ENCODE peak calls at places on chromosome 7, in eight cellular contexts. T, E, S, X, Q, M, Z and G are unnamed samples.

GRCh38 chr7:130372402-130372801 is 7.9 kb upstream of the CPA1 start:
- DNase-seq in T (no peak), E (no peak), S (no peak), X (no peak), Q (no peak), M (no peak), Z (no peak), G (no peak)

GRCh38 chr7:107150375-107151073 is 18.3 kb upstream of the HBP1 start:
- DNase-seq in T (peak), E (peak), S (peak), X (no peak), Q (peak), M (peak), Z (peak), G (peak)

GRCh38 chr7:79361214-79361613 is 92.3 kb downstream of the MAGI2 start:
- DNase-seq in T (no peak), E (no peak), S (no peak), X (no peak), Q (no peak), M (no peak), Z (no peak), G (no peak)

GRCh38 chr7:129513546-129513945 is 11.2 kb downstream of the SMKR1 start:
- DNase-seq in T (no peak), E (no peak), S (no peak), X (no peak), Q (no peak), M (no peak), Z (no peak), G (no peak)

GRCh38 chr7:17339139-17339538 is 40.7 kb downstream of the AHR start:
- DNase-seq in T (no peak), E (no peak), S (no peak), X (no peak), Q (no peak), M (no peak), Z (no peak), G (no peak)

GRCh38 chr7:74334026-74334425 is 44.8 kb downstream of the CLIP2 start:
- DNase-seq in T (no peak), E (no peak), S (no peak), X (no peak), Q (peak), M (peak), Z (peak), G (no peak)

GRCh38 chr7:152462995-152463713 is 27.4 kb upstream of the KMT2C start:
- DNase-seq in T (no peak), E (no peak), S (no peak), X (no peak), Q (peak), M (peak), Z (peak), G (peak)

GRCh38 chr7:43766564-43766963 is 8.1 kb downstream of the BLVRA start:
- DNase-seq in T (no peak), E (no peak), S (no peak), X (no peak), Q (no peak), M (no peak), Z (no peak), G (no peak)

GRCh38 chr7:48962821-48963505 is 38.6 kb downstream of the CDC14C start:
- DNase-seq in T (no peak), E (no peak), S (no peak), X (no peak), Q (no peak), M (no peak), Z (peak), G (peak)

GRCh38 chr7:148527717-148528168 is 62.8 kb upstream of the C7orf33 start:
- DNase-seq in T (peak), E (peak), S (peak), X (peak), Q (peak), M (no peak), Z (peak), G (peak)

GRCh38 chr7:157000047-157000726 is 10.3 kb downstream of the MNX1 start:
- DNase-seq in T (no peak), E (no peak), S (no peak), X (no peak), Q (no peak), M (no peak), Z (no peak), G (no peak)

GRCh38 chr7:533266-533665 is 13.6 kb upstream of the PDGFA start:
- DNase-seq in T (no peak), E (no peak), S (no peak), X (no peak), Q (no peak), M (no peak), Z (no peak), G (no peak)

GRCh38 chr7:65722361-65722792 is 150.5 kb upstream of the VKORC1L1 start:
- DNase-seq in T (peak), E (peak), S (peak), X (no peak), Q (peak), M (no peak), Z (no peak), G (no peak)

GRCh38 chr7:41323811-41324210 is 379.1 kb downstream of the INHBA start:
- DNase-seq in T (no peak), E (no peak), S (no peak), X (no peak), Q (no peak), M (no peak), Z (peak), G (no peak)

GRCh38 chr7:127594490-127594889 is 954 bp downstream of the FSCN3 start:
- DNase-seq in T (no peak), E (peak), S (peak), X (no peak), Q (no peak), M (no peak), Z (no peak), G (no peak)

GRCh38 chr7:162583-163297 is 29.6 kb upstream of the FAM20C start:
- DNase-seq in T (no peak), E (no peak), S (no peak), X (peak), Q (no peak), M (no peak), Z (no peak), G (no peak)

GRCh38 chr7:22628112-22628511 is 98.9 kb upstream of the IL6 start:
- DNase-seq in T (no peak), E (no peak), S (no peak), X (no peak), Q (no peak), M (no peak), Z (no peak), G (no peak)

GRCh38 chr7:117951711-117952280 is 78.6 kb upstream of the CTTNBP2 start:
- DNase-seq in T (no peak), E (no peak), S (no peak), X (no peak), Q (no peak), M (no peak), Z (no peak), G (no peak)

GRCh38 chr7:30513762-30514161 is 9.1 kb upstream of the GGCT start:
- DNase-seq in T (no peak), E (no peak), S (no peak), X (no peak), Q (no peak), M (no peak), Z (no peak), G (no peak)

GRCh38 chr7:30514177-30514576 is 9.5 kb upstream of the GGCT start:
- DNase-seq in T (no peak), E (no peak), S (no peak), X (no peak), Q (no peak), M (no peak), Z (no peak), G (no peak)

GRCh38 chr7:30510124-30511074 is 5.8 kb upstream of the GGCT start:
- DNase-seq in T (no peak), E (peak), S (peak), X (no peak), Q (peak), M (no peak), Z (peak), G (peak)

GRCh38 chr7:30511494-30511893 is 6.9 kb upstream of the GGCT start:
- DNase-seq in T (no peak), E (no peak), S (no peak), X (no peak), Q (no peak), M (no peak), Z (no peak), G (no peak)

GRCh38 chr7:30511973-30512662 is 7.5 kb upstream of the GGCT start:
- DNase-seq in T (no peak), E (no peak), S (no peak), X (no peak), Q (no peak), M (no peak), Z (no peak), G (no peak)
- TF ChIP-seq CTCF in T (no peak), E (no peak), S (no peak), X (no peak), Q (no peak), M (no peak), Z (no peak), G (no peak)

DNA sequence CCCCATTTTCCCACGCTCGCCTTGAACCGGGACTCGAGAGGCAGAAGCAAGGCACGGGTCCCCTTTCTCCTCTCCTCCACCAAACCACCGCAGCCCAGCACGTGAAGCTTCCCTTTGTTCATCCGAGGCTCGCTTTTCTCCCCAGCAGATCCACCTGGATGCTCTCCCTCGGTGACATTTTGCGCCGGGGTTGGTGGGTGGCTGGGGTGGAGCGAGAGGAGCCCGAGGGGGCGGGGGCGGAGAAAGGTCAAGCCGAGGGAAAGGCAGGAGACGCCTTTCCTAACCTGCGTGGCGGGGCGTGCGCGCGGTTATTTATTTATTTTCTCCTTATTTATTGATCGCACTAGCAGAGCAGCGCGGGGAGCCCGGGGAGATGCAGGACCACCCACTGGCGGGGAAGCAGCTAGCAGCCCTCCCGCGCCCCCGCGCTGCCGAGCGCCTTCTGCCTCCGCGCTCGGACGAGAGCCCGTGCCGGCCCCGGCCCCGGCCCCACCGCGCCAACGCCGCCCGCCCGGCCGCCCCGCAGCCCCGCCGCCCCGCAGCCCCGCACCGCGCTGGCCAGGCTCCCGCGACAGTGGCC is at the start of gene KCND2:
- DNase-seq in T (no peak), E (peak), S (no peak), X (no peak), Q (no peak), M (no peak), Z (no peak), G (no peak)
- H3K4me3 ChIP-seq in T (peak), E (peak), S (peak), X (peak), Q (peak), M (peak), Z (peak), G (no peak)

GRCh38 chr7:83936056-83936703 is 258.4 kb downstream of the SEMA3A start:
- DNase-seq in T (peak), E (peak), S (peak), X (peak), Q (peak), M (peak), Z (peak), G (peak)

GRCh38 chr7:83947260-83947659 is 247.3 kb downstream of the SEMA3A start:
- DNase-seq in T (peak), E (peak), S (no peak), X (no peak), Q (no peak), M (no peak), Z (no peak), G (no peak)

GRCh38 chr7:83946801-83947200 is 247.8 kb downstream of the SEMA3A start:
- DNase-seq in T (no peak), E (no peak), S (no peak), X (no peak), Q (no peak), M (no peak), Z (no peak), G (no peak)

GRCh38 chr7:83937930-83938329 is 256.7 kb downstream of the SEMA3A start:
- DNase-seq in T (no peak), E (no peak), S (no peak), X (no peak), Q (no peak), M (no peak), Z (no peak), G (no peak)

GRCh38 chr7:83941300-83941699 is 253.3 kb downstream of the SEMA3A start:
- DNase-seq in T (no peak), E (no peak), S (no peak), X (no peak), Q (no peak), M (no peak), Z (no peak), G (no peak)
- TF ChIP-seq CTCF in T (no peak), E (no peak), S (no peak), X (no peak), Q (no peak), M (no peak), Z (no peak), G (no peak)

DNA sequence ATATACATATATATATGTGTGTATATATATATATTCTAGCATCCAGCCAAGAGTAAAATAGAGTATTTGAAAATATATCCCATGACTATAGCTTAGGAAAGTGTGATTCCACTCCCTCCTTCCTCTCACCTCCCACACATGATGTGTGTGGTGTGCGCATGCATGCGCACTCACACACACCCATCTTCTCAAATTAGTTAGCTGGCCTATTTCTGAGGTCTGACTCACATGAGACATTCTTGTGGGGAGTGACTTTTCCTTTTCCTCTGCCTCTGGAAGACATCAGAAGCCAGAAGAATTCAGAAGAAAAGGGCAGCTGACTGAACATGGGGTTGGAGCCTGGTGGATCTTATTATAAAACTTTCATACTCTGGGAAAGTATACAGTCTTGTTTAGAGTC is 793.5 kb upstream of the ZNF722 start:
- DNase-seq in T (no peak), E (no peak), S (no peak), X (no peak), Q (no peak), M (no peak), Z (no peak), G (no peak)
- H3K4me3 ChIP-seq in T (no peak), E (no peak), S (no peak), X (no peak), Q (no peak), M (no peak), Z (no peak), G (no peak)

GRCh38 chr7:158783595-158783994 is 45.7 kb downstream of the ESYT2 start:
- DNase-seq in T (no peak), E (no peak), S (no peak), X (no peak), Q (no peak), M (no peak), Z (no peak), G (no peak)

GRCh38 chr7:158781217-158781975 is 47.9 kb downstream of the ESYT2 start:
- DNase-seq in T (no peak), E (no peak), S (no peak), X (no peak), Q (no peak), M (no peak), Z (no peak), G (no peak)

GRCh38 chr7:158784270-158784669 is 45.0 kb downstream of the ESYT2 start:
- DNase-seq in T (no peak), E (no peak), S (no peak), X (no peak), Q (no peak), M (no peak), Z (no peak), G (no peak)

GRCh38 chr7:158781976-158782637 is 47.2 kb downstream of the ESYT2 start:
- DNase-seq in T (no peak), E (no peak), S (no peak), X (no peak), Q (no peak), M (no peak), Z (no peak), G (no peak)

DNA sequence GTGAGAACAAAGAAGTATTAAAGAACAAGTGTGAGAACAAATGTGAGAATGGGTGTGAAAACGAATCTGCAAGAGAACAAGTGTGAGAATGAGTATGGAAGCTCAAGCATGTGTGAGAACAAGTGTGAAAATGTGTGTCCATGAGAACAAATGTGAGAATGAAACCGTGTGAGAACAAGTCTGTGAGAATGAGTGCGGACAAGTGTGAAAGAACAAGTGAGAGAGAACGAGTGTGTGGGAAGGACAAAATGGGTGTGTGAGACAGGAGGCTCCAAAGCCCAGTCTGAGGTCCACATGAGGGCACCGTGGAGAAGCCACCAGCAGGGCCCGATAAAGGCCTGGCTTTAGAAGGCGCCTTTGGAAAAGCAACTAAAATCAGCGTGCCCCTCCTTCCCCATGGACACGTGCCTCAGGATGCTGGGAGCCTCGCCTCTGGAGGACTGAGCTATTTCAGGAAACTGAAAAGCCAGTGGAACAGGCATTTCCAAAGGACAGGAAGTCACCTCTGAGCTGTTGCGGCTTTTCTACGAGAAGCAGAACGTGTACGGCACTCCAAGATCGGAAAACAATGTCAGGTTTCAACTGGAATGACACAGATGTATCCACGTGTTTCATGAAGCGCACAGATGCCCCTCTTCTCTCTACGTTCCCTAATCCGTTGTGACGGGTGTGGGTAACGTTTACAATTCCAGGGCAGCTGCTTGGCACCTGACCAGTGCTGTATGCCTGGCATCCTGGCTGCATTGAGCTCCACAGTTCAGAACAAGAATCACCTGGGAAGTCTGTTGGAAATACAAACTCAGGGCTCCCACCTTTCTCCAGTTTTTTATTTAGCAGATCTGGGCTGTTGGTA is 46.4 kb downstream of the ESYT2 start:
- DNase-seq in T (peak), E (no peak), S (no peak), X (no peak), Q (peak), M (no peak), Z (no peak), G (no peak)
- TF ChIP-seq CTCF in T (no peak), E (no peak), S (peak), X (peak), Q (peak), M (no peak), Z (no peak), G (peak)

GRCh38 chr7:26195867-26196266 is 4.7 kb downstream of the HNRNPA2B1 start:
- DNase-seq in T (no peak), E (no peak), S (no peak), X (no peak), Q (no peak), M (no peak), Z (no peak), G (no peak)
- H3K4me3 ChIP-seq in T (peak), E (no peak), S (no peak), X (no peak), Q (no peak), M (no peak), Z (no peak), G (peak)

GRCh38 chr7:149626972-149627371 is 129.4 kb upstream of the ZNF746 start:
- DNase-seq in T (no peak), E (no peak), S (no peak), X (no peak), Q (no peak), M (no peak), Z (no peak), G (no peak)
- TF ChIP-seq CTCF in T (no peak), E (no peak), S (no peak), X (no peak), Q (no peak), M (no peak), Z (no peak), G (no peak)

GRCh38 chr7:3095046-3095445 is 51.4 kb upstream of the CARD11 start:
- DNase-seq in T (no peak), E (peak), S (no peak), X (no peak), Q (no peak), M (no peak), Z (no peak), G (no peak)
- H3K4me3 ChIP-seq in T (no peak), E (no peak), S (no peak), X (no peak), Q (no peak), M (no peak), Z (no peak), G (no peak)

GRCh38 chr7:151311294-151311864 is 30.2 kb upstream of the NUB1 start:
- DNase-seq in T (no peak), E (peak), S (no peak), X (no peak), Q (no peak), M (no peak), Z (no peak), G (no peak)
- TF ChIP-seq CTCF in T (no peak), E (peak), S (no peak), X (peak), Q (peak), M (peak), Z (no peak), G (peak)

GRCh38 chr7:29565186-29565540 is 1.5 kb downstream of the PRR15 start:
- DNase-seq in T (no peak), E (peak), S (no peak), X (no peak), Q (peak), M (no peak), Z (no peak), G (no peak)

GRCh38 chr7:29564455-29565185 is 985 bp downstream of the PRR15 start:
- DNase-seq in T (peak), E (peak), S (peak), X (no peak), Q (peak), M (no peak), Z (peak), G (no peak)

GRCh38 chr7:29567174-29567573 is 3.5 kb downstream of the PRR15 start:
- DNase-seq in T (no peak), E (no peak), S (no peak), X (no peak), Q (no peak), M (no peak), Z (no peak), G (no peak)

GRCh38 chr7:29565982-29566746 is 2.5 kb downstream of the PRR15 start:
- DNase-seq in T (no peak), E (peak), S (peak), X (no peak), Q (no peak), M (no peak), Z (no peak), G (no peak)

DNA sequence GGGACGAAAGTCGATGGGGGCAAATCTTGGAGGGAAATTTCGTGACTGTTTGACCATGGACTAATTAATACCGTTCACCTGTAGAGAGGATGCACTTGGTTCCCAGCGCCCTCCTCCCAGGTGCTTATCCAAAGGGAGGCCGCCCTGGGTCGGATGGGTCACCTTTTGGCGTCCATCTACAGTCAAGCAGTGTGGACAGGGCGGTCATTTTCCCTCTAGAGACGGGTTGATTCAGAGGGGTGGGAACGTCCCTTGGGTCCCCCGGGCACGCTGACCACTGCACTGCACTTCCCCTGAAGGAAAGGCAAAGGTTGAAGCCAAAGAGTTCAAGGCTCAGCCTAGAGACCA is 2.0 kb downstream of the PRR15 start:
- DNase-seq in T (no peak), E (no peak), S (no peak), X (no peak), Q (no peak), M (no peak), Z (no peak), G (no peak)
- H3K4me3 ChIP-seq in T (peak), E (no peak), S (no peak), X (peak), Q (no peak), M (no peak), Z (peak), G (peak)